ENCODE peak calls at places on chromosomes 6 and 20, in six cellular contexts. D, N, Y, I, E and S are unnamed samples.

GRCh38 chr6:162962093-162962492 is 234.3 kb downstream of the PACRG start:
- DNase-seq in D (no peak), N (no peak), Y (no peak), I (no peak), E (no peak), S (no peak)

GRCh38 chr6:158863646-158864045 is 44.5 kb upstream of the EZR start:
- DNase-seq in D (peak; percentile 64), N (no peak), Y (no peak), I (peak; percentile 57), E (no peak), S (no peak)

GRCh38 chr6:41976794-41977484 is 35.3 kb upstream of the CCND3 start:
- DNase-seq in D (peak; percentile 84), N (no peak), Y (no peak), I (no peak), E (no peak), S (no peak)

GRCh38 chr6:49841424-49841823 is 24.9 kb downstream of the CRISP1 start:
- DNase-seq in D (no peak), N (no peak), Y (no peak), I (no peak), E (no peak), S (no peak)

GRCh38 chr6:36340671-36341454 is 4.2 kb upstream of the BNIP5 start:
- DNase-seq in D (no peak), N (peak; percentile 78), Y (peak; percentile 70), I (peak; percentile 74), E (peak; percentile 48), S (peak; percentile 95)

GRCh38 chr6:160101262-160102205 is 20.1 kb upstream of the SLC22A1 start:
- DNase-seq in D (no peak), N (no peak), Y (no peak), I (no peak), E (no peak), S (peak; percentile 58)

GRCh38 chr6:110329348-110329728 is 28.8 kb downstream of the METTL24 start:
- DNase-seq in D (no peak), N (no peak), Y (no peak), I (peak; percentile 75), E (no peak), S (no peak)

GRCh38 chr6:111812080-111813038 is 60.9 kb downstream of the FYN start:
- DNase-seq in D (peak; percentile 66), N (no peak), Y (no peak), I (no peak), E (no peak), S (no peak)

GRCh38 chr6:3499603-3500002 is 42.8 kb upstream of the SLC22A23 start:
- DNase-seq in D (no peak), N (no peak), Y (no peak), I (no peak), E (no peak), S (no peak)

GRCh38 chr6:44002591-44003344 is 124.5 kb downstream of the MRPL14 start:
- DNase-seq in D (peak; percentile 41), N (peak; percentile 51), Y (peak; percentile 44), I (no peak), E (no peak), S (peak; percentile 76)

GRCh38 chr20:61514018-61514755 is 262.1 kb downstream of the CDH4 start:
- DNase-seq in D (no peak), N (no peak), Y (no peak), I (no peak), E (no peak), S (no peak)

GRCh38 chr20:9838378-9839295 is at the start of gene PAK5:
- DNase-seq in D (peak; percentile 53), N (peak; percentile 68), Y (peak; percentile 8), I (no peak), E (peak; percentile 1), S (peak; percentile 60)

GRCh38 chr20:63843222-63843621 is 12.2 kb upstream of the ZBTB46 start:
- DNase-seq in D (no peak), N (no peak), Y (no peak), I (no peak), E (no peak), S (no peak)

GRCh38 chr6:24565196-24565595 is 70.4 kb downstream of the ALDH5A1 start:
- DNase-seq in D (no peak), N (no peak), Y (no peak), I (no peak), E (no peak), S (no peak)

GRCh38 chr20:33673411-33674293 is 576 bp downstream of the NECAB3 start:
- DNase-seq in D (no peak), N (no peak), Y (no peak), I (no peak), E (no peak), S (no peak)

DNA sequence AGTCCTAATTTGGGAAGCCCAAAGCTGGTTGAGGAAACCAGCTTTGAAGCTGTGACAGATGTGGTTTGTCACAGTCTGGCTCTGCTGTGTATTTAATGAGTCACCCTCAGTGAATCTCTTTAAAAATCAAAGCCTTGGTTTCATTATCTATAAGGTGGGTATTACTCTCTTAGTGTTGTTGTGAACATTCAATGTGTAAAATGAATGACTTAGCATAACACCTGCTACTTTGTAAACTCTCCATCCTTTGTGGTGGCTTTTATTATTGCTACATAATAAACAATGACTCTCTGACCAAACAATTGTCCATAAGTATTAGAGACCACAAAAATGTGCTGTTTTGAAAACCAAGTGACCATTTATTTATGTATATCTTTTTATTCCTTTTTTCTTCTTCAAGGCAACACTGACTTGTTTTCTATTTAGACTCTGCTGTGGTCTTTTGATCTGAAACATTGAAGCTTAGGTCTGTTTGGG is 24.6 kb downstream of the PLCB1 start:
- DNase-seq in D (peak; percentile 62), N (no peak), Y (no peak), I (no peak), E (peak; percentile 31), S (no peak)
- H3K4me1 ChIP-seq in D (peaks cover 27% of the 10 kb centered on the region), N (peaks cover 2% of the 10 kb centered on the region), Y (peaks cover 66% of the 10 kb centered on the region), I (no peaks in the 10 kb centered on the region), E (peaks cover 24% of the 10 kb centered on the region), S (peaks cover 16% of the 10 kb centered on the region)

DNA sequence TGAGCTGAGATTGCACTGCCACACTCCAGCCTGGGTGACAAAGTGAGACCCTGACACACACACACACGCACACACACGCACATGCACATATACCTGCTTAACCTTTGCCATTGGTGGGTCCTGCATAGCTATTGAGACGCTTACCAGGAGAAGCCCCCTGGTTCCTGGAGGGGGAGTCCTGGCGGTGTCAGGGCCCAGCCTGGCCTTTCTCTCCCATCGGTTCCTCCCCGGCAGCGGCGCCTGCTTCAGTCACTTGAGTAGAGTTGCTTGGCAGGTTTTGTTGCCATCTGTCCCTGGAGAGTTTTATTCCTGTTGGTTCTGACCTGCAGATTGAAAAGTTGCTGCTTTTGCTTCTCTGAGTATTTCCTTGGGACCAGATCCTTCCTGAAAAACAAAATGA is 20.6 kb upstream of the FAM209A start:
- DNase-seq in D (no peak), N (no peak), Y (no peak), I (no peak), E (no peak), S (no peak)
- H3K36me3 ChIP-seq in D (peaks cover 2% of the 10 kb centered on the region), N (peaks cover 6% of the 10 kb centered on the region), Y (no peaks in the 10 kb centered on the region), I (peaks cover 15% of the 10 kb centered on the region), E (no peaks in the 10 kb centered on the region), S (no peaks in the 10 kb centered on the region)

GRCh38 chr6:148466158-148466557 is 123.5 kb downstream of the SASH1 start:
- DNase-seq in D (no peak), N (no peak), Y (no peak), I (no peak), E (no peak), S (no peak)
- H3K4me1 ChIP-seq in D (peaks cover 10% of the 10 kb centered on the region), N (peaks cover 9% of the 10 kb centered on the region), Y (peaks cover 53% of the 10 kb centered on the region), I (peaks cover 49% of the 10 kb centered on the region), E (no peaks in the 10 kb centered on the region), S (peaks cover 9% of the 10 kb centered on the region)

GRCh38 chr20:34751453-34751852 is 47.3 kb downstream of the TP53INP2 start:
- DNase-seq in D (peak; percentile 13), N (no peak), Y (no peak), I (no peak), E (no peak), S (no peak)
- H3K36me3 ChIP-seq in D (peaks cover 30% of the 10 kb centered on the region), N (peaks cover 30% of the 10 kb centered on the region), Y (peaks cover 13% of the 10 kb centered on the region), I (peaks cover 60% of the 10 kb centered on the region), E (peaks cover 27% of the 10 kb centered on the region), S (peaks cover 54% of the 10 kb centered on the region)

GRCh38 chr20:47356526-47357295 is at the start of gene ZMYND8:
- DNase-seq in D (peak; percentile 82), N (peak; percentile 90), Y (peak; percentile 89), I (peak; percentile 86), E (peak; percentile 77), S (peak; percentile 85)

GRCh38 chr20:47358052-47358671 is 1.7 kb upstream of the ZMYND8 start:
- DNase-seq in D (no peak), N (no peak), Y (peak; percentile 17), I (no peak), E (no peak), S (no peak)

GRCh38 chr20:47358672-47359532 is 2.4 kb upstream of the ZMYND8 start:
- DNase-seq in D (peak; percentile 90), N (peak; percentile 90), Y (peak; percentile 84), I (peak; percentile 90), E (peak; percentile 49), S (peak; percentile 79)

GRCh38 chr20:47356220-47356525 is 326 bp downstream of the ZMYND8 start:
- DNase-seq in D (no peak), N (no peak), Y (no peak), I (no peak), E (no peak), S (no peak)

GRCh38 chr20:47357296-47358051 is 975 bp upstream of the ZMYND8 start:
- DNase-seq in D (peak; percentile 89), N (peak; percentile 91), Y (peak; percentile 74), I (peak; percentile 87), E (peak; percentile 58), S (peak; percentile 87)
- H3K4me1 ChIP-seq in D (peaks cover 87% of the 10 kb centered on the region), N (peaks cover 33% of the 10 kb centered on the region), Y (peaks cover 95% of the 10 kb centered on the region), I (peaks cover 94% of the 10 kb centered on the region), E (peaks cover 77% of the 10 kb centered on the region), S (peaks cover 91% of the 10 kb centered on the region)